ENCODE peak calls at places on chromosomes 3 and 15, in six cellular contexts. One of them, this sample, is unnamed.

GRCh38 chr3:42115223-42115622 is 24.1 kb downstream of the TRAK1 start:
- DNase-seq in T-helper 17 cell: no peak
- DNase-seq in colonic mucosa: no peak
- DNase-seq in stimulated activated CD8-positive, alpha-beta memory T cell treated with anti-CD3 and anti-CD28 coated beads, Interleukin-4, amount 100 ng/mL, for 1 hour: no peak
- DNase-seq in AG09319: no peak
- DNase-seq in GM04503: no peak
- DNase-seq in this sample: no peak

GRCh38 chr3:187750513-187751123 is 5.3 kb upstream of the BCL6 start:
- DNase-seq in T-helper 17 cell: no peak
- DNase-seq in colonic mucosa: peak; percentile 60
- DNase-seq in stimulated activated CD8-positive, alpha-beta memory T cell treated with anti-CD3 and anti-CD28 coated beads, Interleukin-4, amount 100 ng/mL, for 1 hour: no peak
- DNase-seq in AG09319: no peak
- DNase-seq in GM04503: no peak
- DNase-seq in this sample: no peak

GRCh38 chr3:20078194-20078709 is 38.0 kb downstream of the KAT2B start:
- DNase-seq in T-helper 17 cell: no peak
- DNase-seq in colonic mucosa: no peak
- DNase-seq in stimulated activated CD8-positive, alpha-beta memory T cell treated with anti-CD3 and anti-CD28 coated beads, Interleukin-4, amount 100 ng/mL, for 1 hour: no peak
- DNase-seq in AG09319: no peak
- DNase-seq in GM04503: no peak
- DNase-seq in this sample: no peak

GRCh38 chr15:27059610-27060202 is 88.7 kb downstream of the GABRG3 start:
- DNase-seq in T-helper 17 cell: no peak
- DNase-seq in colonic mucosa: peak; percentile 25
- DNase-seq in stimulated activated CD8-positive, alpha-beta memory T cell treated with anti-CD3 and anti-CD28 coated beads, Interleukin-4, amount 100 ng/mL, for 1 hour: no peak
- DNase-seq in AG09319: peak; percentile 2
- DNase-seq in GM04503: no peak
- DNase-seq in this sample: no peak

GRCh38 chr3:194104041-194104751 is 31.8 kb upstream of the HES1 start:
- DNase-seq in T-helper 17 cell: no peak
- DNase-seq in colonic mucosa: no peak
- DNase-seq in stimulated activated CD8-positive, alpha-beta memory T cell treated with anti-CD3 and anti-CD28 coated beads, Interleukin-4, amount 100 ng/mL, for 1 hour: no peak
- DNase-seq in AG09319: no peak
- DNase-seq in GM04503: no peak
- DNase-seq in this sample: no peak

GRCh38 chr3:141795311-141795710 is 32.1 kb downstream of the GRK7 start:
- DNase-seq in T-helper 17 cell: no peak
- DNase-seq in colonic mucosa: no peak
- DNase-seq in stimulated activated CD8-positive, alpha-beta memory T cell treated with anti-CD3 and anti-CD28 coated beads, Interleukin-4, amount 100 ng/mL, for 1 hour: no peak
- DNase-seq in AG09319: no peak
- DNase-seq in GM04503: no peak
- DNase-seq in this sample: no peak

GRCh38 chr3:191051037-191051436 is 148.0 kb upstream of the OSTN start:
- DNase-seq in T-helper 17 cell: no peak
- DNase-seq in colonic mucosa: no peak
- DNase-seq in stimulated activated CD8-positive, alpha-beta memory T cell treated with anti-CD3 and anti-CD28 coated beads, Interleukin-4, amount 100 ng/mL, for 1 hour: no peak
- DNase-seq in AG09319: no peak
- DNase-seq in GM04503: no peak
- DNase-seq in this sample: no peak

GRCh38 chr3:164401923-164402322 is 676.4 kb downstream of the SI start:
- DNase-seq in T-helper 17 cell: no peak
- DNase-seq in colonic mucosa: no peak
- DNase-seq in stimulated activated CD8-positive, alpha-beta memory T cell treated with anti-CD3 and anti-CD28 coated beads, Interleukin-4, amount 100 ng/mL, for 1 hour: no peak
- DNase-seq in AG09319: no peak
- DNase-seq in GM04503: no peak
- DNase-seq in this sample: no peak

GRCh38 chr3:27880969-27881892 is 159.1 kb upstream of the EOMES start:
- DNase-seq in T-helper 17 cell: no peak
- DNase-seq in colonic mucosa: no peak
- DNase-seq in stimulated activated CD8-positive, alpha-beta memory T cell treated with anti-CD3 and anti-CD28 coated beads, Interleukin-4, amount 100 ng/mL, for 1 hour: no peak
- DNase-seq in AG09319: no peak
- DNase-seq in GM04503: no peak
- DNase-seq in this sample: no peak

GRCh38 chr15:70094690-70095311 is 2.9 kb downstream of the TLE3 start:
- DNase-seq in T-helper 17 cell: no peak
- DNase-seq in colonic mucosa: peak; percentile 42
- DNase-seq in stimulated activated CD8-positive, alpha-beta memory T cell treated with anti-CD3 and anti-CD28 coated beads, Interleukin-4, amount 100 ng/mL, for 1 hour: no peak
- DNase-seq in AG09319: no peak
- DNase-seq in GM04503: no peak
- DNase-seq in this sample: no peak

GRCh38 chr15:74812533-74812932 is at the start of gene LMAN1L:
- DNase-seq in T-helper 17 cell: no peak
- DNase-seq in colonic mucosa: no peak
- DNase-seq in stimulated activated CD8-positive, alpha-beta memory T cell treated with anti-CD3 and anti-CD28 coated beads, Interleukin-4, amount 100 ng/mL, for 1 hour: no peak
- DNase-seq in AG09319: no peak
- DNase-seq in GM04503: no peak
- DNase-seq in this sample: no peak

GRCh38 chr3:113136071-113136470 is 75.3 kb upstream of the BOC start:
- DNase-seq in T-helper 17 cell: no peak
- DNase-seq in colonic mucosa: no peak
- DNase-seq in stimulated activated CD8-positive, alpha-beta memory T cell treated with anti-CD3 and anti-CD28 coated beads, Interleukin-4, amount 100 ng/mL, for 1 hour: no peak
- DNase-seq in AG09319: peak; percentile 15
- DNase-seq in GM04503: no peak
- DNase-seq in this sample: no peak

GRCh38 chr15:60580650-60581415 is 101.9 kb upstream of the ICE2 start:
- DNase-seq in T-helper 17 cell: peak; percentile 49
- DNase-seq in colonic mucosa: no peak
- DNase-seq in stimulated activated CD8-positive, alpha-beta memory T cell treated with anti-CD3 and anti-CD28 coated beads, Interleukin-4, amount 100 ng/mL, for 1 hour: no peak
- DNase-seq in AG09319: no peak
- DNase-seq in GM04503: no peak
- DNase-seq in this sample: peak; percentile 55

GRCh38 chr3:42600958-42601675 is 631 bp downstream of the NKTR start:
- DNase-seq in T-helper 17 cell: peak; percentile 41
- DNase-seq in colonic mucosa: peak; percentile 67
- DNase-seq in stimulated activated CD8-positive, alpha-beta memory T cell treated with anti-CD3 and anti-CD28 coated beads, Interleukin-4, amount 100 ng/mL, for 1 hour: no peak
- DNase-seq in AG09319: no peak
- DNase-seq in GM04503: peak; percentile 25
- DNase-seq in this sample: no peak

GRCh38 chr3:105364113-105364512 is 2.6 kb upstream of the ALCAM start:
- DNase-seq in T-helper 17 cell: no peak
- DNase-seq in colonic mucosa: no peak
- DNase-seq in stimulated activated CD8-positive, alpha-beta memory T cell treated with anti-CD3 and anti-CD28 coated beads, Interleukin-4, amount 100 ng/mL, for 1 hour: no peak
- DNase-seq in AG09319: no peak
- DNase-seq in GM04503: no peak
- DNase-seq in this sample: no peak

GRCh38 chr3:195895900-195896360 is 12.4 kb downstream of the TNK2 start:
- DNase-seq in T-helper 17 cell: peak; percentile 65
- DNase-seq in colonic mucosa: peak; percentile 59
- DNase-seq in stimulated activated CD8-positive, alpha-beta memory T cell treated with anti-CD3 and anti-CD28 coated beads, Interleukin-4, amount 100 ng/mL, for 1 hour: peak; percentile 44
- DNase-seq in AG09319: no peak
- DNase-seq in GM04503: no peak
- DNase-seq in this sample: no peak

GRCh38 chr3:141950572-141951493 is 74.4 kb downstream of the ATP1B3 start:
- DNase-seq in T-helper 17 cell: no peak
- DNase-seq in colonic mucosa: no peak
- DNase-seq in stimulated activated CD8-positive, alpha-beta memory T cell treated with anti-CD3 and anti-CD28 coated beads, Interleukin-4, amount 100 ng/mL, for 1 hour: no peak
- DNase-seq in AG09319: no peak
- DNase-seq in GM04503: no peak
- DNase-seq in this sample: no peak

GRCh38 chr3:128201158-128201755 is 48.0 kb downstream of the EEFSEC start:
- DNase-seq in T-helper 17 cell: no peak
- DNase-seq in colonic mucosa: no peak
- DNase-seq in stimulated activated CD8-positive, alpha-beta memory T cell treated with anti-CD3 and anti-CD28 coated beads, Interleukin-4, amount 100 ng/mL, for 1 hour: no peak
- DNase-seq in AG09319: no peak
- DNase-seq in GM04503: no peak
- DNase-seq in this sample: no peak

GRCh38 chr15:37045241-37045640 is 55.1 kb downstream of the MEIS2 start:
- DNase-seq in T-helper 17 cell: no peak
- DNase-seq in colonic mucosa: no peak
- DNase-seq in stimulated activated CD8-positive, alpha-beta memory T cell treated with anti-CD3 and anti-CD28 coated beads, Interleukin-4, amount 100 ng/mL, for 1 hour: no peak
- DNase-seq in AG09319: no peak
- DNase-seq in GM04503: no peak
- DNase-seq in this sample: no peak

GRCh38 chr3:9101286-9101685 is 138.0 kb upstream of the RAD18 start:
- DNase-seq in T-helper 17 cell: no peak
- DNase-seq in colonic mucosa: no peak
- DNase-seq in stimulated activated CD8-positive, alpha-beta memory T cell treated with anti-CD3 and anti-CD28 coated beads, Interleukin-4, amount 100 ng/mL, for 1 hour: no peak
- DNase-seq in AG09319: no peak
- DNase-seq in GM04503: no peak
- DNase-seq in this sample: no peak

GRCh38 chr15:48954538-48954937 is 9.2 kb downstream of the SHC4 start:
- DNase-seq in T-helper 17 cell: no peak
- DNase-seq in colonic mucosa: no peak
- DNase-seq in stimulated activated CD8-positive, alpha-beta memory T cell treated with anti-CD3 and anti-CD28 coated beads, Interleukin-4, amount 100 ng/mL, for 1 hour: no peak
- DNase-seq in AG09319: no peak
- DNase-seq in GM04503: no peak
- DNase-seq in this sample: no peak

GRCh38 chr15:41713047-41713446 is 52.8 kb downstream of the MGA start:
- DNase-seq in T-helper 17 cell: no peak
- DNase-seq in colonic mucosa: peak; percentile 27
- DNase-seq in stimulated activated CD8-positive, alpha-beta memory T cell treated with anti-CD3 and anti-CD28 coated beads, Interleukin-4, amount 100 ng/mL, for 1 hour: no peak
- DNase-seq in AG09319: no peak
- DNase-seq in GM04503: no peak
- DNase-seq in this sample: no peak

GRCh38 chr15:95277266-95277665 is 1045.9 kb downstream of the MCTP2 start:
- DNase-seq in T-helper 17 cell: no peak
- DNase-seq in colonic mucosa: no peak
- DNase-seq in stimulated activated CD8-positive, alpha-beta memory T cell treated with anti-CD3 and anti-CD28 coated beads, Interleukin-4, amount 100 ng/mL, for 1 hour: no peak
- DNase-seq in AG09319: peak; percentile 60
- DNase-seq in GM04503: peak; percentile 57
- DNase-seq in this sample: peak; percentile 76

GRCh38 chr15:90866161-90866715 is 2.1 kb upstream of the FURIN start:
- DNase-seq in T-helper 17 cell: no peak
- DNase-seq in colonic mucosa: no peak
- DNase-seq in stimulated activated CD8-positive, alpha-beta memory T cell treated with anti-CD3 and anti-CD28 coated beads, Interleukin-4, amount 100 ng/mL, for 1 hour: no peak
- DNase-seq in AG09319: no peak
- DNase-seq in GM04503: no peak
- DNase-seq in this sample: no peak

GRCh38 chr3:81749285-81749684 is 12.2 kb downstream of the GBE1 start:
- DNase-seq in T-helper 17 cell: no peak
- DNase-seq in colonic mucosa: no peak
- DNase-seq in stimulated activated CD8-positive, alpha-beta memory T cell treated with anti-CD3 and anti-CD28 coated beads, Interleukin-4, amount 100 ng/mL, for 1 hour: no peak
- DNase-seq in AG09319: no peak
- DNase-seq in GM04503: no peak
- DNase-seq in this sample: no peak

GRCh38 chr3:157122116-157122515 is 37.8 kb downstream of the CCNL1 start:
- DNase-seq in T-helper 17 cell: no peak
- DNase-seq in colonic mucosa: no peak
- DNase-seq in stimulated activated CD8-positive, alpha-beta memory T cell treated with anti-CD3 and anti-CD28 coated beads, Interleukin-4, amount 100 ng/mL, for 1 hour: no peak
- DNase-seq in AG09319: peak; percentile 49
- DNase-seq in GM04503: no peak
- DNase-seq in this sample: no peak

GRCh38 chr3:56878046-56878445 is 76.3 kb upstream of the ARHGEF3 start:
- DNase-seq in T-helper 17 cell: no peak
- DNase-seq in colonic mucosa: no peak
- DNase-seq in stimulated activated CD8-positive, alpha-beta memory T cell treated with anti-CD3 and anti-CD28 coated beads, Interleukin-4, amount 100 ng/mL, for 1 hour: no peak
- DNase-seq in AG09319: no peak
- DNase-seq in GM04503: no peak
- DNase-seq in this sample: no peak

GRCh38 chr3:181384970-181385369 is 326.8 kb upstream of the SOX2 start:
- DNase-seq in T-helper 17 cell: no peak
- DNase-seq in colonic mucosa: no peak
- DNase-seq in stimulated activated CD8-positive, alpha-beta memory T cell treated with anti-CD3 and anti-CD28 coated beads, Interleukin-4, amount 100 ng/mL, for 1 hour: no peak
- DNase-seq in AG09319: no peak
- DNase-seq in GM04503: no peak
- DNase-seq in this sample: no peak

GRCh38 chr15:32651229-32651837 is 9.8 kb downstream of the SCG5 start:
- DNase-seq in T-helper 17 cell: peak; percentile 12
- DNase-seq in colonic mucosa: peak; percentile 64
- DNase-seq in stimulated activated CD8-positive, alpha-beta memory T cell treated with anti-CD3 and anti-CD28 coated beads, Interleukin-4, amount 100 ng/mL, for 1 hour: no peak
- DNase-seq in AG09319: peak; percentile 47
- DNase-seq in GM04503: no peak
- DNase-seq in this sample: no peak

GRCh38 chr3:35929158-35929557 is 289.8 kb downstream of the ARPP21 start:
- DNase-seq in T-helper 17 cell: no peak
- DNase-seq in colonic mucosa: no peak
- DNase-seq in stimulated activated CD8-positive, alpha-beta memory T cell treated with anti-CD3 and anti-CD28 coated beads, Interleukin-4, amount 100 ng/mL, for 1 hour: no peak
- DNase-seq in AG09319: no peak
- DNase-seq in GM04503: no peak
- DNase-seq in this sample: no peak

GRCh38 chr15:94234300-94234699 is 2.9 kb downstream of the MCTP2 start:
- DNase-seq in T-helper 17 cell: no peak
- DNase-seq in colonic mucosa: no peak
- DNase-seq in stimulated activated CD8-positive, alpha-beta memory T cell treated with anti-CD3 and anti-CD28 coated beads, Interleukin-4, amount 100 ng/mL, for 1 hour: no peak
- DNase-seq in AG09319: no peak
- DNase-seq in GM04503: no peak
- DNase-seq in this sample: no peak

GRCh38 chr3:131526801-131527347 is 24.1 kb upstream of the MRPL3 start:
- DNase-seq in T-helper 17 cell: no peak
- DNase-seq in colonic mucosa: peak; percentile 20
- DNase-seq in stimulated activated CD8-positive, alpha-beta memory T cell treated with anti-CD3 and anti-CD28 coated beads, Interleukin-4, amount 100 ng/mL, for 1 hour: no peak
- DNase-seq in AG09319: peak; percentile 4
- DNase-seq in GM04503: no peak
- DNase-seq in this sample: no peak

GRCh38 chr15:67097893-67098740 is 32.7 kb downstream of the SMAD3 start:
- DNase-seq in T-helper 17 cell: peak; percentile 21
- DNase-seq in colonic mucosa: peak; percentile 50
- DNase-seq in stimulated activated CD8-positive, alpha-beta memory T cell treated with anti-CD3 and anti-CD28 coated beads, Interleukin-4, amount 100 ng/mL, for 1 hour: no peak
- DNase-seq in AG09319: peak; percentile 90
- DNase-seq in GM04503: peak; percentile 92
- DNase-seq in this sample: no peak

GRCh38 chr15:25931846-25932245 is 68.7 kb upstream of the ATP10A start:
- DNase-seq in T-helper 17 cell: no peak
- DNase-seq in colonic mucosa: no peak
- DNase-seq in stimulated activated CD8-positive, alpha-beta memory T cell treated with anti-CD3 and anti-CD28 coated beads, Interleukin-4, amount 100 ng/mL, for 1 hour: no peak
- DNase-seq in AG09319: no peak
- DNase-seq in GM04503: no peak
- DNase-seq in this sample: no peak

GRCh38 chr3:188647237-188647636 is 493.3 kb downstream of the LPP start:
- DNase-seq in T-helper 17 cell: peak; percentile 8
- DNase-seq in colonic mucosa: no peak
- DNase-seq in stimulated activated CD8-positive, alpha-beta memory T cell treated with anti-CD3 and anti-CD28 coated beads, Interleukin-4, amount 100 ng/mL, for 1 hour: no peak
- DNase-seq in AG09319: no peak
- DNase-seq in GM04503: no peak
- DNase-seq in this sample: no peak

GRCh38 chr3:127035672-127036071 is 52.8 kb downstream of the PLXNA1 start:
- DNase-seq in T-helper 17 cell: no peak
- DNase-seq in colonic mucosa: peak; percentile 91
- DNase-seq in stimulated activated CD8-positive, alpha-beta memory T cell treated with anti-CD3 and anti-CD28 coated beads, Interleukin-4, amount 100 ng/mL, for 1 hour: no peak
- DNase-seq in AG09319: peak; percentile 78
- DNase-seq in GM04503: peak; percentile 26
- DNase-seq in this sample: no peak

GRCh38 chr3:125212509-125213372 is at the start of gene SLC12A8:
- DNase-seq in T-helper 17 cell: no peak
- DNase-seq in colonic mucosa: peak; percentile 66
- DNase-seq in stimulated activated CD8-positive, alpha-beta memory T cell treated with anti-CD3 and anti-CD28 coated beads, Interleukin-4, amount 100 ng/mL, for 1 hour: no peak
- DNase-seq in AG09319: no peak
- DNase-seq in GM04503: no peak
- DNase-seq in this sample: no peak

GRCh38 chr15:31216210-31216911 is 110.3 kb upstream of the KLF13 start:
- DNase-seq in T-helper 17 cell: peak; percentile 38
- DNase-seq in colonic mucosa: peak; percentile 96
- DNase-seq in stimulated activated CD8-positive, alpha-beta memory T cell treated with anti-CD3 and anti-CD28 coated beads, Interleukin-4, amount 100 ng/mL, for 1 hour: no peak
- DNase-seq in AG09319: peak; percentile 38
- DNase-seq in GM04503: no peak
- DNase-seq in this sample: no peak

This sample was measured in brain pericyte.